ENCODE peak calls at places on chromosomes 12 and 14, in eight cellular contexts. I, X, C, H, P, W, J and Z are unnamed samples.

GRCh38 chr12:89861086-89861485 is 152.4 kb upstream of the ATP2B1 start:
- DNase-seq in I (no peak), X (no peak), C (no peak), H (no peak), P (peak; percentile 68), W (no peak), J (no peak), Z (no peak)

GRCh38 chr12:124747426-124748161 is 116.1 kb downstream of the SCARB1 start:
- DNase-seq in I (peak; percentile 86), X (no peak), C (no peak), H (peak; percentile 95), P (peak; percentile 92), W (peak; percentile 73), J (peak; percentile 42), Z (peak; percentile 99)

GRCh38 chr14:42665083-42665482 is 1058.4 kb downstream of the LRFN5 start:
- DNase-seq in I (no peak), X (no peak), C (no peak), H (no peak), P (no peak), W (peak; percentile 31), J (no peak), Z (no peak)

GRCh38 chr14:70086685-70087379 is 101.9 kb downstream of the SLC8A3 start:
- DNase-seq in I (peak; percentile 69), X (no peak), C (peak; percentile 31), H (peak; percentile 41), P (peak; percentile 65), W (peak; percentile 78), J (peak; percentile 11), Z (no peak)

GRCh38 chr14:33676135-33676566 is 274.7 kb downstream of the EGLN3 start:
- DNase-seq in I (peak; percentile 58), X (peak; percentile 19), C (peak; percentile 12), H (peak; percentile 24), P (peak; percentile 37), W (peak; percentile 60), J (peak; percentile 10), Z (no peak)

GRCh38 chr12:57842342-57843294 is 3.9 kb downstream of the CTDSP2 start:
- DNase-seq in I (no peak), X (no peak), C (no peak), H (no peak), P (no peak), W (peak; percentile 61), J (peak; percentile 40), Z (no peak)

GRCh38 chr14:55556929-55557623 is 22.9 kb upstream of the KTN1 start:
- DNase-seq in I (peak; percentile 93), X (peak; percentile 58), C (peak; percentile 83), H (peak; percentile 77), P (peak; percentile 64), W (peak; percentile 74), J (peak; percentile 67), Z (peak; percentile 100)

GRCh38 chr14:72416892-72417291 is 477.0 kb downstream of the DPF3 start:
- DNase-seq in I (no peak), X (no peak), C (no peak), H (no peak), P (peak; percentile 30), W (no peak), J (peak; percentile 9), Z (no peak)

GRCh38 chr14:58298880-58299664 is 717 bp downstream of the ARID4A start:
- DNase-seq in I (no peak), X (peak; percentile 28), C (peak; percentile 30), H (peak; percentile 7), P (no peak), W (peak; percentile 53), J (peak; percentile 45), Z (no peak)

GRCh38 chr12:91382081-91382543 is 199.5 kb upstream of the DCN start:
- DNase-seq in I (peak; percentile 85), X (peak; percentile 86), C (peak; percentile 82), H (peak; percentile 84), P (peak; percentile 75), W (peak; percentile 90), J (peak; percentile 86), Z (peak; percentile 44)

GRCh38 chr12:1797011-1797901 is 23.1 kb upstream of the LRTM2 start:
- DNase-seq in I (no peak), X (no peak), C (peak; percentile 41), H (no peak), P (no peak), W (no peak), J (peak; percentile 78), Z (no peak)

GRCh38 chr12:79407671-79408622 is 282.8 kb downstream of the PAWR start:
- DNase-seq in I (peak; percentile 92), X (peak; percentile 39), C (peak; percentile 48), H (peak; percentile 84), P (peak; percentile 85), W (peak; percentile 77), J (peak; percentile 69), Z (no peak)

GRCh38 chr12:81222841-81223595 is 145.1 kb downstream of the ACSS3 start:
- DNase-seq in I (no peak), X (no peak), C (no peak), H (no peak), P (no peak), W (no peak), J (no peak), Z (no peak)

GRCh38 chr14:103233328-103233727 is 100.7 kb upstream of the EIF5 start:
- DNase-seq in I (no peak), X (no peak), C (no peak), H (no peak), P (no peak), W (no peak), J (no peak), Z (no peak)

GRCh38 chr12:131637986-131638385 is 72.9 kb upstream of the SFSWAP start:
- DNase-seq in I (no peak), X (no peak), C (no peak), H (no peak), P (no peak), W (no peak), J (no peak), Z (no peak)

GRCh38 chr12:104498211-104498801 is 41.6 kb downstream of the CHST11 start:
- DNase-seq in I (no peak), X (no peak), C (no peak), H (peak; percentile 18), P (no peak), W (no peak), J (no peak), Z (no peak)

GRCh38 chr14:36580856-36581831 is 1.3 kb downstream of the NKX2-8 start:
- DNase-seq in I (peak; percentile 23), X (no peak), C (no peak), H (peak; percentile 19), P (peak; percentile 66), W (peak; percentile 67), J (no peak), Z (no peak)

DNA sequence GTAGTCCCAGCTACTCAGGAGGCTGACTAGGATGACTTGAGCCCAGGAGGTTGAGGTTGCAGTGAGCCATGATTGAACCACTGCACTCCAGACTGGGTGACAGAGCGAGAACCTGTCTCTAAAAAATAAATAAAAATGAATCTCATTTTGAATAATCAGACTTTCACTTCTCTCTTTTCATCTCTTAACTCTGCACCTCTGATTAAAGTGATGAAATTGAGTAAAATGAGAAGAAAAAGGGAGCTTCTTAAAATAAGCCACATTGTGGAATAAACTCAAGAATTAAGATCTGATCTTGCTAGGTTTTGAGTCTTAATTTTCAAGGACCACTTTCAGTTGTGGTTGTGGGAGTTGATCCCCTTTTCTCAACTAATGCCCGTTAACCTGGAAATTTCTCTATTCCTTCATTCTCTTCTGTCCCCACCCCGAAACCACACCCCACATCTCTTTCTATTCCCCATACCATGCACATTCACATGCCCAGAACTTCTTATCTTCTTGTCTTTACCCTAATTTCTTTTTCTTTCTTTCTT is 70.9 kb upstream of the ETV6 start:
- DNase-seq in I (no peak), X (no peak), C (no peak), H (no peak), P (no peak), W (no peak), J (no peak), Z (no peak)
- H3K4me3 ChIP-seq in I (no peak overlapping the region), X (no peak overlapping the region), C (no peak overlapping the region), H (no peak overlapping the region), P (no peak overlapping the region), W (no peak overlapping the region), J (no peak overlapping the region), Z (no peak overlapping the region)

DNA sequence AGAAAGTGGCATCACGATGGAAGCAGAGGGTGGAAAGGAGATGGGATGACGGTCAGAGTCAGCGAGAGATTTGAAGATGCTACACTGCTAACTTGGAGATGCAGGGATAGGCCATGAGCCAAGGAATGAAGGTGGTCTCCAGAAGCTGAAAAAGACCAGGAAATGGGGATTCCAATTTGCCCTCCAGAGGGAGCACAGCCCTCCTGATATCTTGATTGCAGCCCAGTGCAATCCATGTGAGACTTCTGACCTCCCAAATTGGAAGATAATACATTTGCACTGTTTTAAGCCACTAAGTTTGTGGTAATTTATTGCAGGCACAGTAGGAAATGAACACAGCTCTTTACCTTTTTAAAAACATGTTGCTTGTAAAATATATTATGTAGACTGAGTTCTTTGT is 549.5 kb downstream of the VRK1 start:
- DNase-seq in I (no peak), X (no peak), C (no peak), H (no peak), P (no peak), W (no peak), J (no peak), Z (no peak)
- TF ChIP-seq CTCF in I (no peak), X (no peak), C (no peak), H (no peak), P (no peak), W (no peak), J (no peak), Z (no peak)

DNA sequence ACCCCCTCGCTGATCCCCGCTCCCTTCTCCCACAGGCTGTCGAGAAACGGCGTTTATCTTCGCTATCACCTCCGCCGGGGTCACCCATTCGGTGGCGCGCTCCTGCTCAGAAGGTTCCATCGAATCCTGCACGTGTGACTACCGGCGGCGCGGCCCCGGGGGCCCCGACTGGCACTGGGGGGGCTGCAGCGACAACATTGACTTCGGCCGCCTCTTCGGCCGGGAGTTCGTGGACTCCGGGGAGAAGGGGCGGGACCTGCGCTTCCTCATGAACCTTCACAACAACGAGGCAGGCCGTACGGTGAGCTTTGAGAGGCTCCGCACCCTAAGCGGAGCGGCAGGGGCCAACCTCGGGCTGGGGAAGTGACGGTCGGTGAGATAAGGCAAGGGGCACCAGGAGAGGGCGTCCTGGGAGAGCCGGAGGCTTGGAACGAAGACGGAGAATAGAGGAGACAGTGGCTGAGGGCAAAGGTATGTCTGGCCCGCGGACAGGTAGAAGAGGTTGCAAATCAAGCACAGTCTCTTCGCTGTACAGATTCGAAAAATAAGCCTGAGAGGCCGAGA is 2.3 kb downstream of the WNT1 start:
- DNase-seq in I (no peak), X (no peak), C (no peak), H (no peak), P (peak; percentile 51), W (peak; percentile 53), J (peak; percentile 53), Z (no peak)
- H3K4me3 ChIP-seq in I (no peak overlapping the region), X (no peak overlapping the region), C (no peak overlapping the region), H (no peak overlapping the region), P (peak overlapping the region; percentile 44), W (no peak overlapping the region), J (peak overlapping the region; percentile 45), Z (no peak overlapping the region)

DNA sequence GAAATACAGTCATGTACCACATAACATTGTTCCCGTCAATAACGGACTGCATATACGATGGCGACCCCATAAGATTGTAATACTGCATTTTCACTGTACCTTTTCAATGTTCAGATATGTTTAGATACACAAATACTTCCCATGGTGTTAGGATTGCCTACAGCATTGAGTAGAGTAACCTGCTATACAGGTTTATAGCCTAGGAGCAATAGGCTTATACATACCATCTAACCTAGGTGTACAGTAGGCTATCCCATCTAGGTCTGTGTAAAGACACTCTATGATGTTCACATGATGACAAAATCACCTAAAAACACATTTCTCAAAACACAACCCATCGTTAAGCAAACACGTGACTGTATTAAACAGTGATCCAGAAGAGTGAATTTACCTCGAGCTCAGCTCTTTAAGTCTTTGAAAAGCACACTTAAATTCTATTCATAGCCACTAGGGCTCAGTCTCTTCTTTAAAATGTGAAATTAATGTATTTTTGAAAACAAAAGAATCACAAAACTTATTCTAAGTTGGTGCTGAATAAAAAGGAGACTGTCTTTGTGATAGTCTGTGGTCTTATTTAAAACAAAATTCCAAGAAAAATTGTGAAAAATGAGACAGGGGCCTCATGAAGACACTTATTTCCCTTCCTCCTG is 239.1 kb upstream of the ARID2 start:
- DNase-seq in I (no peak), X (no peak), C (no peak), H (no peak), P (no peak), W (no peak), J (no peak), Z (no peak)
- TF ChIP-seq CTCF in I (no peak), X (no peak), C (no peak), H (no peak), P (no peak), W (no peak), J (no peak), Z (no peak)